ENCODE peak calls at places on chromosome X, in five cellular contexts. One of them, this sample, is unnamed.

GRCh38 chrX:48909703-48910102 is 1.7 kb downstream of the SLC35A2 start:
- DNase-seq in GM23248: no peak
- DNase-seq in esophagus muscularis mucosa: no peak
- DNase-seq in naive thymus-derived CD4-positive, alpha-beta T cell: no peak
- DNase-seq in CD8-positive, alpha-beta memory T cell: no peak
- DNase-seq in this sample: no peak

GRCh38 chrX:69031181-69031580 is 134.1 kb downstream of the PJA1 start:
- DNase-seq in GM23248: no peak
- DNase-seq in esophagus muscularis mucosa: peak
- DNase-seq in naive thymus-derived CD4-positive, alpha-beta T cell: no peak
- DNase-seq in CD8-positive, alpha-beta memory T cell: no peak
- DNase-seq in this sample: peak

GRCh38 chrX:134622056-134622812 is 36.0 kb downstream of the PLAC1 start:
- DNase-seq in GM23248: peak
- DNase-seq in esophagus muscularis mucosa: no peak
- DNase-seq in naive thymus-derived CD4-positive, alpha-beta T cell: no peak
- DNase-seq in CD8-positive, alpha-beta memory T cell: no peak
- DNase-seq in this sample: no peak

GRCh38 chrX:15465896-15466651 is 27.1 kb downstream of the PIR start:
- DNase-seq in GM23248: peak
- DNase-seq in esophagus muscularis mucosa: no peak
- DNase-seq in naive thymus-derived CD4-positive, alpha-beta T cell: no peak
- DNase-seq in CD8-positive, alpha-beta memory T cell: no peak
- DNase-seq in this sample: peak

GRCh38 chrX:23779025-23779424 is 3.9 kb upstream of the SAT1 start:
- DNase-seq in GM23248: peak
- DNase-seq in esophagus muscularis mucosa: no peak
- DNase-seq in naive thymus-derived CD4-positive, alpha-beta T cell: no peak
- DNase-seq in CD8-positive, alpha-beta memory T cell: no peak
- DNase-seq in this sample: no peak

GRCh38 chrX:104098151-104098808 is 14.0 kb upstream of the ZCCHC18 start:
- DNase-seq in GM23248: peak
- DNase-seq in esophagus muscularis mucosa: no peak
- DNase-seq in naive thymus-derived CD4-positive, alpha-beta T cell: peak
- DNase-seq in CD8-positive, alpha-beta memory T cell: peak
- DNase-seq in this sample: peak

GRCh38 chrX:49258749-49259124 is 5.8 kb downstream of the FOXP3 start:
- DNase-seq in GM23248: no peak
- DNase-seq in esophagus muscularis mucosa: no peak
- DNase-seq in naive thymus-derived CD4-positive, alpha-beta T cell: no peak
- DNase-seq in CD8-positive, alpha-beta memory T cell: no peak
- DNase-seq in this sample: no peak

GRCh38 chrX:1442016-1442665 is 10.6 kb downstream of the ASMTL start:
- DNase-seq in GM23248: no peak
- DNase-seq in esophagus muscularis mucosa: peak
- DNase-seq in naive thymus-derived CD4-positive, alpha-beta T cell: no peak
- DNase-seq in CD8-positive, alpha-beta memory T cell: no peak
- DNase-seq in this sample: peak

GRCh38 chrX:106036716-106037115 is 1.8 kb downstream of the SERPINA7 start:
- DNase-seq in GM23248: no peak
- DNase-seq in esophagus muscularis mucosa: no peak
- DNase-seq in naive thymus-derived CD4-positive, alpha-beta T cell: no peak
- DNase-seq in CD8-positive, alpha-beta memory T cell: no peak
- DNase-seq in this sample: no peak

GRCh38 chrX:132442674-132443073 is 46.2 kb downstream of the MBNL3 start:
- DNase-seq in GM23248: peak
- DNase-seq in esophagus muscularis mucosa: no peak
- DNase-seq in naive thymus-derived CD4-positive, alpha-beta T cell: no peak
- DNase-seq in CD8-positive, alpha-beta memory T cell: no peak
- DNase-seq in this sample: no peak

GRCh38 chrX:1249101-1249887 is 19.3 kb upstream of the CSF2RA start:
- DNase-seq in GM23248: peak
- DNase-seq in esophagus muscularis mucosa: no peak
- DNase-seq in naive thymus-derived CD4-positive, alpha-beta T cell: peak
- DNase-seq in CD8-positive, alpha-beta memory T cell: no peak
- DNase-seq in this sample: peak

GRCh38 chrX:1163231-1163630 is 49.2 kb downstream of the CRLF2 start:
- DNase-seq in GM23248: no peak
- DNase-seq in esophagus muscularis mucosa: peak
- DNase-seq in naive thymus-derived CD4-positive, alpha-beta T cell: no peak
- DNase-seq in CD8-positive, alpha-beta memory T cell: no peak
- DNase-seq in this sample: no peak

GRCh38 chrX:139640259-139640658 is 67.7 kb downstream of the MCF2 start:
- DNase-seq in GM23248: no peak
- DNase-seq in esophagus muscularis mucosa: no peak
- DNase-seq in naive thymus-derived CD4-positive, alpha-beta T cell: no peak
- DNase-seq in CD8-positive, alpha-beta memory T cell: no peak
- DNase-seq in this sample: no peak

GRCh38 chrX:17737707-17738001 is 361 bp downstream of the SCML1 start:
- DNase-seq in GM23248: no peak
- DNase-seq in esophagus muscularis mucosa: no peak
- DNase-seq in naive thymus-derived CD4-positive, alpha-beta T cell: no peak
- DNase-seq in CD8-positive, alpha-beta memory T cell: no peak
- DNase-seq in this sample: no peak

GRCh38 chrX:80237072-80237471 is 183.2 kb upstream of the TENT5D start:
- DNase-seq in GM23248: no peak
- DNase-seq in esophagus muscularis mucosa: no peak
- DNase-seq in naive thymus-derived CD4-positive, alpha-beta T cell: no peak
- DNase-seq in CD8-positive, alpha-beta memory T cell: no peak
- DNase-seq in this sample: no peak

GRCh38 chrX:13791559-13791958 is 25.3 kb downstream of the GPM6B start:
- DNase-seq in GM23248: no peak
- DNase-seq in esophagus muscularis mucosa: no peak
- DNase-seq in naive thymus-derived CD4-positive, alpha-beta T cell: no peak
- DNase-seq in CD8-positive, alpha-beta memory T cell: no peak
- DNase-seq in this sample: no peak

GRCh38 chrX:84737471-84737871 is 235.2 kb upstream of the HDX start:
- DNase-seq in GM23248: peak
- DNase-seq in esophagus muscularis mucosa: no peak
- DNase-seq in naive thymus-derived CD4-positive, alpha-beta T cell: no peak
- DNase-seq in CD8-positive, alpha-beta memory T cell: no peak
- DNase-seq in this sample: no peak

GRCh38 chrX:40543661-40544328 is 37.0 kb upstream of the ATP6AP2 start:
- DNase-seq in GM23248: peak
- DNase-seq in esophagus muscularis mucosa: no peak
- DNase-seq in naive thymus-derived CD4-positive, alpha-beta T cell: peak
- DNase-seq in CD8-positive, alpha-beta memory T cell: no peak
- DNase-seq in this sample: peak

GRCh38 chrX:24260827-24261550 is 52.9 kb downstream of the SUPT20HL2 start:
- DNase-seq in GM23248: peak
- DNase-seq in esophagus muscularis mucosa: no peak
- DNase-seq in naive thymus-derived CD4-positive, alpha-beta T cell: no peak
- DNase-seq in CD8-positive, alpha-beta memory T cell: no peak
- DNase-seq in this sample: no peak

GRCh38 chrX:56089376-56089775 is 142.8 kb upstream of the KLF8 start:
- DNase-seq in GM23248: no peak
- DNase-seq in esophagus muscularis mucosa: no peak
- DNase-seq in naive thymus-derived CD4-positive, alpha-beta T cell: no peak
- DNase-seq in CD8-positive, alpha-beta memory T cell: no peak
- DNase-seq in this sample: no peak

GRCh38 chrX:70998402-70999027 is 67.6 kb upstream of the SLC7A3 start:
- DNase-seq in GM23248: peak
- DNase-seq in esophagus muscularis mucosa: no peak
- DNase-seq in naive thymus-derived CD4-positive, alpha-beta T cell: no peak
- DNase-seq in CD8-positive, alpha-beta memory T cell: no peak
- DNase-seq in this sample: peak

GRCh38 chrX:6226053-6226645 is 2.5 kb downstream of the NLGN4X start:
- DNase-seq in GM23248: no peak
- DNase-seq in esophagus muscularis mucosa: no peak
- DNase-seq in naive thymus-derived CD4-positive, alpha-beta T cell: no peak
- DNase-seq in CD8-positive, alpha-beta memory T cell: no peak
- DNase-seq in this sample: peak

GRCh38 chrX:41722816-41723215 is 1.2 kb upstream of the GPR82 start:
- DNase-seq in GM23248: peak
- DNase-seq in esophagus muscularis mucosa: no peak
- DNase-seq in naive thymus-derived CD4-positive, alpha-beta T cell: no peak
- DNase-seq in CD8-positive, alpha-beta memory T cell: no peak
- DNase-seq in this sample: no peak

GRCh38 chrX:130082244-130083106 is 27.8 kb downstream of the ELF4 start:
- DNase-seq in GM23248: peak
- DNase-seq in esophagus muscularis mucosa: no peak
- DNase-seq in naive thymus-derived CD4-positive, alpha-beta T cell: peak
- DNase-seq in CD8-positive, alpha-beta memory T cell: peak
- DNase-seq in this sample: no peak

GRCh38 chrX:80751456-80751855 is 58.2 kb downstream of the BRWD3 start:
- DNase-seq in GM23248: peak
- DNase-seq in esophagus muscularis mucosa: no peak
- DNase-seq in naive thymus-derived CD4-positive, alpha-beta T cell: no peak
- DNase-seq in CD8-positive, alpha-beta memory T cell: no peak
- DNase-seq in this sample: no peak

GRCh38 chrX:2664497-2664896 is 26.6 kb upstream of the CD99 start:
- DNase-seq in GM23248: peak
- DNase-seq in esophagus muscularis mucosa: no peak
- DNase-seq in naive thymus-derived CD4-positive, alpha-beta T cell: no peak
- DNase-seq in CD8-positive, alpha-beta memory T cell: no peak
- DNase-seq in this sample: no peak

GRCh38 chrX:76172325-76172887 is 456 bp upstream of the PBDC1 start:
- DNase-seq in GM23248: no peak
- DNase-seq in esophagus muscularis mucosa: no peak
- DNase-seq in naive thymus-derived CD4-positive, alpha-beta T cell: no peak
- DNase-seq in CD8-positive, alpha-beta memory T cell: no peak
- DNase-seq in this sample: no peak

GRCh38 chrX:68650491-68650890 is 3.0 kb downstream of the STARD8 start:
- DNase-seq in GM23248: peak
- DNase-seq in esophagus muscularis mucosa: no peak
- DNase-seq in naive thymus-derived CD4-positive, alpha-beta T cell: no peak
- DNase-seq in CD8-positive, alpha-beta memory T cell: no peak
- DNase-seq in this sample: no peak

GRCh38 chrX:36431819-36432218 is 512.3 kb downstream of the CFAP47 start:
- DNase-seq in GM23248: peak
- DNase-seq in esophagus muscularis mucosa: no peak
- DNase-seq in naive thymus-derived CD4-positive, alpha-beta T cell: no peak
- DNase-seq in CD8-positive, alpha-beta memory T cell: no peak
- DNase-seq in this sample: no peak

GRCh38 chrX:75061701-75062100 is 94.4 kb downstream of the ABCB7 start:
- DNase-seq in GM23248: peak
- DNase-seq in esophagus muscularis mucosa: no peak
- DNase-seq in naive thymus-derived CD4-positive, alpha-beta T cell: no peak
- DNase-seq in CD8-positive, alpha-beta memory T cell: no peak
- DNase-seq in this sample: no peak

GRCh38 chrX:28223991-28224390 is 242.7 kb upstream of the DCAF8L1 start:
- DNase-seq in GM23248: no peak
- DNase-seq in esophagus muscularis mucosa: no peak
- DNase-seq in naive thymus-derived CD4-positive, alpha-beta T cell: no peak
- DNase-seq in CD8-positive, alpha-beta memory T cell: no peak
- DNase-seq in this sample: no peak

GRCh38 chrX:39848243-39848642 is 249.5 kb downstream of the BCOR start:
- DNase-seq in GM23248: no peak
- DNase-seq in esophagus muscularis mucosa: no peak
- DNase-seq in naive thymus-derived CD4-positive, alpha-beta T cell: no peak
- DNase-seq in CD8-positive, alpha-beta memory T cell: no peak
- DNase-seq in this sample: no peak

GRCh38 chrX:18309401-18309800 is 45.1 kb downstream of the SCML2 start:
- DNase-seq in GM23248: no peak
- DNase-seq in esophagus muscularis mucosa: no peak
- DNase-seq in naive thymus-derived CD4-positive, alpha-beta T cell: no peak
- DNase-seq in CD8-positive, alpha-beta memory T cell: no peak
- DNase-seq in this sample: no peak

GRCh38 chrX:63686878-63687714 is 97.9 kb downstream of the ARHGEF9 start:
- DNase-seq in GM23248: peak
- DNase-seq in esophagus muscularis mucosa: no peak
- DNase-seq in naive thymus-derived CD4-positive, alpha-beta T cell: no peak
- DNase-seq in CD8-positive, alpha-beta memory T cell: no peak
- DNase-seq in this sample: peak

GRCh38 chrX:150942958-150943594 is 40.1 kb upstream of the HMGB3 start:
- DNase-seq in GM23248: peak
- DNase-seq in esophagus muscularis mucosa: no peak
- DNase-seq in naive thymus-derived CD4-positive, alpha-beta T cell: no peak
- DNase-seq in CD8-positive, alpha-beta memory T cell: no peak
- DNase-seq in this sample: no peak

GRCh38 chrX:54482839-54483593 is 13.0 kb downstream of the FGD1 start:
- DNase-seq in GM23248: peak
- DNase-seq in esophagus muscularis mucosa: no peak
- DNase-seq in naive thymus-derived CD4-positive, alpha-beta T cell: no peak
- DNase-seq in CD8-positive, alpha-beta memory T cell: no peak
- DNase-seq in this sample: no peak
- H3K4me3 ChIP-seq in GM23248: no peak
- H3K4me3 ChIP-seq in esophagus muscularis mucosa: peak
- H3K4me3 ChIP-seq in naive thymus-derived CD4-positive, alpha-beta T cell: no peak
- H3K4me3 ChIP-seq in CD8-positive, alpha-beta memory T cell: no peak
- H3K4me3 ChIP-seq in this sample: no peak

GRCh38 chrX:11968991-11969390 is 169.3 kb upstream of the FRMPD4 start:
- DNase-seq in GM23248: no peak
- DNase-seq in esophagus muscularis mucosa: no peak
- DNase-seq in naive thymus-derived CD4-positive, alpha-beta T cell: no peak
- DNase-seq in CD8-positive, alpha-beta memory T cell: no peak
- DNase-seq in this sample: no peak
- H3K27ac ChIP-seq in GM23248: no peak
- H3K27ac ChIP-seq in esophagus muscularis mucosa: no peak
- H3K27ac ChIP-seq in naive thymus-derived CD4-positive, alpha-beta T cell: no peak
- H3K27ac ChIP-seq in CD8-positive, alpha-beta memory T cell: no peak
- H3K27ac ChIP-seq in this sample: no peak

DNA sequence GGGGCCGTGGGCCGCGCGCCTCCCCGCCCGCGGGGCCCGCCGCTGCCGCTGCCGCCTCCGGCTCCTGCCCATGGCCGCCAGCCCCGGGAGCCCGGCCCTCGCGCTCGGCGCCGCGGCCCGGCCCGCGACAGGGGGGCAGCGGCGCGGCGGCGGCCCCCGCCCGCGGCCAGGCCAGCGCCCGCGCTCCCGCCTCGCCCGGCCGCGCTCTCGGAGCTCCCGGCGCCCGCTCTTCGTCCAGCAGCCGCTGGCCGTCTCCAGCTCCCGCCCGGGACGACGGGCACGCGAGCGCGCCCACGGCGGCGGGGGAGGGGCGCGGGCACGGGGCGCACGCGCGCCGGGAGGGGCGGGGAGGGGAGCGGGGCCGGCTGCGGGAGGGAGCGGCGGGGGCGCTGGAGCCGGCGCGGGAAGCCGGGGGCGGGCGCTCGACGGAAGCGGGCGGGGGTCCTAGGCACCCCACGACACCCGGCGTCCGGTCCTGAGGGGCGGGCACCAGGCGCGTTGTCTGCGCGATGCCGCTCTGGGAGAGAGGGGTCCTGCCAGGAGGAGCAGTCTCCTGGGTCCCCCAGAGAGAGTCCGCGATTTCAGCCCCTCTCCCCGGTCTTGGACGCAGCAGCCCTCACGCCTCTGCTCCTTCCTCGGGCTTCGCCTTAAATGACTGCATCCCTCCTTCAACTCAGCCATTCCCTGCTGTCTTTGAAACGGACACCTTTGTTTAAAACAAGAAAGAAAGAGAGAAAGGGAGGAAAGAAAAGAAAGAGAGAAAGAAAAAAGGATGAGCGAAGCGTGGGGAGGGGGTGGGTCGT is 489 bp upstream of the PDZD4 start:
- DNase-seq in GM23248: peak
- DNase-seq in esophagus muscularis mucosa: no peak
- DNase-seq in naive thymus-derived CD4-positive, alpha-beta T cell: no peak
- DNase-seq in CD8-positive, alpha-beta memory T cell: no peak
- DNase-seq in this sample: no peak
- H3K4me3 ChIP-seq in GM23248: no peak
- H3K4me3 ChIP-seq in esophagus muscularis mucosa: peak
- H3K4me3 ChIP-seq in naive thymus-derived CD4-positive, alpha-beta T cell: no peak
- H3K4me3 ChIP-seq in CD8-positive, alpha-beta memory T cell: no peak
- H3K4me3 ChIP-seq in this sample: peak

DNA sequence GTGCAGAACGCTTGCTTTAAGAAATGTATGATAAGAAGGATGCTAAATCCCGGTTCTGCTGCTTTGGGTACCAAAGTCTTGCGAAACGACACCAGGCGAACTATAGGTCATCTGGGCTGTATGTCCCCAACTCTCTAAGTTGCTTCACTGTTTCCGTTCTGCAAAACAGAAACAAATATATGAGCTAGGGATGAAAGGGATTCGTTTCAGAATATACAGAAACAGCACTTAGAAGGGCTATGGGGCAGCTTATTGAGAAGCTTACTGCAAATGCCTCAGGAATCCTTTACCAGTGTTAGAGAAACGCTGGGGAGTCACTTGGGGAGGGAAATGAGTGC is 293 bp upstream of the LRCH2 start:
- DNase-seq in GM23248: no peak
- DNase-seq in esophagus muscularis mucosa: no peak
- DNase-seq in naive thymus-derived CD4-positive, alpha-beta T cell: no peak
- DNase-seq in CD8-positive, alpha-beta memory T cell: no peak
- DNase-seq in this sample: no peak
- H3K27ac ChIP-seq in GM23248: no peak
- H3K27ac ChIP-seq in esophagus muscularis mucosa: peak
- H3K27ac ChIP-seq in naive thymus-derived CD4-positive, alpha-beta T cell: no peak
- H3K27ac ChIP-seq in CD8-positive, alpha-beta memory T cell: no peak
- H3K27ac ChIP-seq in this sample: peak

This sample was measured in WERI-Rb-1.